ENCODE peak calls at places on chromosomes 4 and X, in four cellular contexts. One of them, this sample, is unnamed.

GRCh38 chrX:125378205-125378604 is 58.5 kb downstream of the TEX13C start:
- DNase-seq in H9: no peak
- DNase-seq in IMR-90: no peak
- DNase-seq in H1: no peak
- DNase-seq in this sample: peak

GRCh38 chr4:6325791-6326290 is 56.2 kb downstream of the WFS1 start:
- DNase-seq in H9: no peak
- DNase-seq in IMR-90: no peak
- DNase-seq in H1: no peak
- DNase-seq in this sample: peak

GRCh38 chrX:110665636-110666035 is 130.0 kb downstream of the CHRDL1 start:
- DNase-seq in H9: peak
- DNase-seq in H1: peak
- DNase-seq in IMR-90: peak
- DNase-seq in this sample: peak

GRCh38 chr4:24928708-24929107 is 15.9 kb upstream of the CCDC149 start:
- DNase-seq in H9: no peak
- DNase-seq in IMR-90: no peak
- DNase-seq in H1: no peak
- DNase-seq in this sample: no peak

GRCh38 chr4:123986268-123986798 is 589.7 kb downstream of the SPRY1 start:
- DNase-seq in IMR-90: peak
- DNase-seq in H9: no peak
- DNase-seq in H1: no peak
- DNase-seq in this sample: no peak

GRCh38 chr4:43330288-43330687 is 437.8 kb downstream of the GRXCR1 start:
- DNase-seq in H9: no peak
- DNase-seq in H1: no peak
- DNase-seq in IMR-90: peak
- DNase-seq in this sample: no peak

GRCh38 chr4:118005883-118006282 is 28.4 kb upstream of the NDST3 start:
- DNase-seq in H9: no peak
- DNase-seq in H1: no peak
- DNase-seq in IMR-90: no peak
- DNase-seq in this sample: peak

GRCh38 chrX:96721398-96721797 is 36.8 kb downstream of the DIAPH2 start:
- DNase-seq in H1: no peak
- DNase-seq in H9: no peak
- DNase-seq in IMR-90: peak
- DNase-seq in this sample: no peak

GRCh38 chr4:118139241-118139640 is 105.0 kb downstream of the NDST3 start:
- DNase-seq in H1: no peak
- DNase-seq in IMR-90: no peak
- DNase-seq in H9: no peak
- DNase-seq in this sample: no peak

GRCh38 chr4:25085621-25086020 is 54.9 kb upstream of the LGI2 start:
- DNase-seq in H1: no peak
- DNase-seq in IMR-90: no peak
- DNase-seq in H9: no peak
- DNase-seq in this sample: no peak

GRCh38 chrX:21645437-21646220 is 12.5 kb downstream of the KLHL34 start:
- DNase-seq in H9: no peak
- DNase-seq in H1: no peak
- DNase-seq in IMR-90: no peak
- DNase-seq in this sample: no peak

GRCh38 chr4:111649308-111649707 is 495.9 kb upstream of the FAM241A start:
- DNase-seq in H9: no peak
- DNase-seq in IMR-90: no peak
- DNase-seq in H1: no peak
- DNase-seq in this sample: peak
- H3K56ac ChIP-seq in H9: no peak
- H3K56ac ChIP-seq in IMR-90: no peak
- H3K56ac ChIP-seq in H1: peak
- H3K56ac ChIP-seq in this sample: no peak

GRCh38 chr4:77395481-77395880 is 210.1 kb upstream of the CXCL13 start:
- DNase-seq in H9: no peak
- DNase-seq in H1: no peak
- DNase-seq in IMR-90: no peak
- DNase-seq in this sample: no peak

GRCh38 chr4:77393981-77394380 is 211.6 kb upstream of the CXCL13 start:
- DNase-seq in H1: no peak
- DNase-seq in IMR-90: no peak
- DNase-seq in H9: no peak
- DNase-seq in this sample: no peak

GRCh38 chr4:77399831-77400230 is 205.8 kb upstream of the CXCL13 start:
- DNase-seq in H9: no peak
- DNase-seq in IMR-90: no peak
- DNase-seq in H1: no peak
- DNase-seq in this sample: no peak
- H3K23ac ChIP-seq in H9: no peak
- H3K23ac ChIP-seq in IMR-90: no peak
- H3K23ac ChIP-seq in H1: no peak
- H3K23ac ChIP-seq in this sample: no peak

GRCh38 chr4:114558446-114559020 is 40.1 kb upstream of the UGT8 start:
- DNase-seq in IMR-90: no peak
- DNase-seq in H1: no peak
- DNase-seq in H9: no peak
- DNase-seq in this sample: peak

GRCh38 chr4:114562176-114562904 is 36.3 kb upstream of the UGT8 start:
- DNase-seq in H9: peak
- DNase-seq in H1: peak
- DNase-seq in IMR-90: no peak
- DNase-seq in this sample: peak

GRCh38 chr4:114561590-114561989 is 37.0 kb upstream of the UGT8 start:
- DNase-seq in H1: no peak
- DNase-seq in IMR-90: no peak
- DNase-seq in H9: no peak
- DNase-seq in this sample: peak

DNA sequence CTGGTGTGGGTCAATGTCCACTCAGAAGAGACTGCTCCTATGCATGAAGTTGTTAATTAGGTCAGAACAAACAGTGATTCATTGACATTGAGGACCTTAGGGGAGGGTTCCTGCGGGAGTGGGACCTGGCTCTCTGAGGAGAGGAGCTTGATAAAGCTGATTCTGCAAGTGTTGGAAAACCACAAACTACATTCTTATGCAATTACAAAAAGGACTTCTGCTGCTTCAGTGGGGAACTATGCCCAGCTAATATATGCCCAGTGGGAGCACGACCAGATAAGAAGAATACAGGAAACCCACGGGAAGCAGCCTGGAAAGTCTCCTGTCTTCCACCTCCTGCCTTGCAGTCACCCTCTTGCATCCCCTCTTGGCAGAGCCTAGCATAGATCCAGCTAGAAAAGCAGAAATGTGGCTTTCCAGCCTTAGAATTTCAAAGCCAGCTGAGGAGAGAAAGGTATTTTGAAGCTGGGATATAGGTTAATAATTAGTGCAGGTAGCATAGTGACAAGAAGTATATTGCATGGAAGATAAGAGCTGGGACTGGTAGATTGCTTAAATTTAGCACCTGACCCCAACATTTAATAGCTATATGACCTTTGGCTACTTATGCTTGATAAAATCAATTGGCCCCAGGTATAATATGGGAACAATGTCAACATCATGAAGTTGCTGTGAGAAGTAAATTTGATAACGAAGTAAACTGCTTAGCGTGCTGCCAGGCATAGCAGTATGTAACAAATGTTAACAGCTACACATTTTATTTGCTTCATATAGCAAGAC is 34.9 kb upstream of the UGT8 start:
- DNase-seq in H9: no peak
- DNase-seq in H1: no peak
- DNase-seq in IMR-90: no peak
- DNase-seq in this sample: peak
- H3K4me2 ChIP-seq in H9: no peak
- H3K4me2 ChIP-seq in H1: no peak
- H3K4me2 ChIP-seq in IMR-90: no peak
- H3K4me2 ChIP-seq in this sample: no peak

DNA sequence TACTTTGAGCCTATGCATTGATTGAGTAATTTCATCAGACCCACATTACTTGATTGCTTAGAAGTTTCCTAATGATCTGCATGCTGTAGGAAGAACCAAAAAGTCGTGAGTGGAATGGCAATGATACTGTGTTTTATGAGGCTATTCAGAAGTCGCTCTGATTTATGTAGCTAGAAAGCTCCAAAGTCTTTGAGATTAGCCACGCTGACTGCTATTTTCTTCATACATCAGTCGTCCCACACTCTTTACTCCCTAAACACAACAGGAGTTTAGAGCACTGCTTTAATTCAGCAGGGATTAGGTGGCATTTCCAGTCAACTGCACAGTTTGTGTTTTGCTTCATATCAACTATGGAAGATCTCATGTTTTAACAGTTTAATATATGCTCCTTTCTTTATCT is 4.1 kb downstream of the GRID2 start:
- DNase-seq in IMR-90: no peak
- DNase-seq in H9: no peak
- DNase-seq in H1: no peak
- DNase-seq in this sample: no peak
- H3K56ac ChIP-seq in IMR-90: no peak
- H3K56ac ChIP-seq in H9: no peak
- H3K56ac ChIP-seq in H1: no peak
- H3K56ac ChIP-seq in this sample: no peak

GRCh38 chr4:1093391-1094335 is 19.7 kb downstream of the RNF212 start:
- DNase-seq in H1: no peak
- DNase-seq in H9: peak
- DNase-seq in IMR-90: no peak
- DNase-seq in this sample: no peak

GRCh38 chr4:1092983-1093361 is 20.4 kb downstream of the RNF212 start:
- DNase-seq in IMR-90: no peak
- DNase-seq in H1: no peak
- DNase-seq in H9: no peak
- DNase-seq in this sample: no peak

GRCh38 chr4:1091561-1091995 is 21.8 kb downstream of the RNF212 start:
- DNase-seq in H1: no peak
- DNase-seq in IMR-90: no peak
- DNase-seq in H9: peak
- DNase-seq in this sample: no peak

GRCh38 chr4:1090465-1091440 is 22.6 kb downstream of the RNF212 start:
- DNase-seq in H1: no peak
- DNase-seq in H9: peak
- DNase-seq in IMR-90: no peak
- DNase-seq in this sample: no peak

DNA sequence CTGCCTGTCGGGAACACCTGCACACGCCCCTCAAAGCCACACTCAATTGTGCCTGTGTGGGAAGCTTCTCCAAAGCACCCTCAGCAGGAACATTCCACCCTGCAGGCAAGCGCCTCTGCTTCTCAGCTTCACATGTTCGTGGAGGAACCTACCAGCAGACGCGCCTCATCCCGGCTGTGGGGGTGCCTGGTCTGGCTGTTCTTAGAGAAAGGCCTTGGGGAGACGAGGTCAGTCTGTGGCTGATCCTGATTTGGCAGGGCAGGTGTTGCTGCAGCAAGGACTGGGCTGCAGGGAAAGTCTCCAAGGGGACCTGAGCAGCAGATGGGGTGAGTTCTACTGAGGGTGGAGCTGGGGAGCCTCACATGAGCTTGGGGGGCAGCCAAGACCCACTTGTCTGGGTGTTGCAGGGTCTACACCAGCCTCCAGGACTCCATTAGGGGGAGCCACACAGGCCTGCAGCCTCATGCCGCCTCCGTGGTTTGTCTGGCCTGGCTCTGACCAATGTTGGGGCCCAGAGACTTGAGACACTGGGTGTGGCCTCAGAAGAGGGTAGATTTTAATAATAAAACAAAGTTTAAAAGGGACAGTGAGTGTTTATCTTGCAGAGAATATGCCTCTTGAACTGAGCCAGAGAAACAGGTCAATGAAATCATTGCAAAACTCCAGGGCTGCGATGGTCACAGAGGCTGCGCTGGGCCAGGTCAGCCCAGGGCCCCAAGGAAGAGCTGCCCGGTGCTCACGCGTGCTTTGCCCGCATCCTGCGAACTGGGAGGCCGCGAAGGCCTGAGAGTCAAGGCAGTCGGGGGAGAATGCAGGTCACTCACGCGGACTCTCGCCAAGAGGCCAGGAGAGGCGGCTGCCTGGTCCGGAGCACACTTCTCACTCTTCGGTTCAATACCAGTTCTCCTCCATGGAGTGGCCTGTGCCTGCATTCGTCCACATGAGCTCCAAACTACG is 21.1 kb downstream of the RNF212 start:
- DNase-seq in H1: peak
- DNase-seq in IMR-90: no peak
- DNase-seq in H9: peak
- DNase-seq in this sample: no peak
- H3K23ac ChIP-seq in H1: no peak
- H3K23ac ChIP-seq in IMR-90: no peak
- H3K23ac ChIP-seq in H9: no peak
- H3K23ac ChIP-seq in this sample: no peak

DNA sequence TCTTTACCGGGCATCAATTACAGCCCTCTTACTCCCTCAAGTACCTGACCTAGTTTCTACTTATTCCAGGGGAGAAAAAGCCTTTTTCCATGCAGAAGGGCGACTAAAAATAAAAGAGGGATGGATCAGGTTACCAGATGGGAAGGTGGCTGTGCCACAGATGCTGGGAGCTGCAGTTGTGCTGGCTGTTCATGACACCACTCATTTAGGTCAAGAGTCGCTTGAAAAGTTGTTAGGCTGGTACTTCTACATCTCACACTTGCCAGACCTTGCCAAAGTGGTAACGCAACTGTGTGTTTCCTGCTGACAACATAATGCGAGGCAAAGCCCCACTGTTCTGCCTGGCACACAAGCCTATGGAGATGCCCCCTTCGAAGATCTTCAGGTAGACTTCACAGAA is 148.4 kb upstream of the FGF16 start:
- DNase-seq in IMR-90: no peak
- DNase-seq in H1: no peak
- DNase-seq in H9: no peak
- DNase-seq in this sample: no peak
- H3K4me2 ChIP-seq in IMR-90: no peak
- H3K4me2 ChIP-seq in H1: no peak
- H3K4me2 ChIP-seq in H9: no peak
- H3K4me2 ChIP-seq in this sample: no peak

GRCh38 chrX:80667967-80668366 is 141.7 kb downstream of the BRWD3 start:
- DNase-seq in H9: no peak
- DNase-seq in IMR-90: no peak
- DNase-seq in H1: no peak
- DNase-seq in this sample: no peak
- H3K56ac ChIP-seq in H9: no peak
- H3K56ac ChIP-seq in IMR-90: no peak
- H3K56ac ChIP-seq in H1: no peak
- H3K56ac ChIP-seq in this sample: no peak

GRCh38 chrX:357693-358471 is 28.8 kb downstream of the PPP2R3B start:
- DNase-seq in H9: no peak
- DNase-seq in H1: no peak
- DNase-seq in IMR-90: peak
- DNase-seq in this sample: peak

GRCh38 chrX:357035-357692 is 29.5 kb downstream of the PPP2R3B start:
- DNase-seq in H9: no peak
- DNase-seq in H1: no peak
- DNase-seq in IMR-90: no peak
- DNase-seq in this sample: no peak

GRCh38 chrX:353566-354535 is 32.9 kb downstream of the PPP2R3B start:
- DNase-seq in IMR-90: no peak
- DNase-seq in H1: no peak
- DNase-seq in H9: no peak
- DNase-seq in this sample: no peak

GRCh38 chrX:356385-357034 is 30.2 kb downstream of the PPP2R3B start:
- DNase-seq in H9: no peak
- DNase-seq in H1: no peak
- DNase-seq in IMR-90: peak
- DNase-seq in this sample: no peak

GRCh38 chrX:355329-356050 is 31.2 kb downstream of the PPP2R3B start:
- DNase-seq in H1: no peak
- DNase-seq in IMR-90: no peak
- DNase-seq in H9: no peak
- DNase-seq in this sample: no peak
- H3K23ac ChIP-seq in H1: no peak
- H3K23ac ChIP-seq in IMR-90: no peak
- H3K23ac ChIP-seq in H9: no peak
- H3K23ac ChIP-seq in this sample: no peak